ENCODE peak calls at places on chromosomes 11 and 22, in six cellular contexts. One of them, this sample, is unnamed.

GRCh38 chr22:48874956-48875355 is 952.7 kb downstream of the BRD1 start:
- DNase-seq in adipocyte: no peak
- DNase-seq in left ventricle myocardium inferior: no peak
- DNase-seq in left lung: no peak
- DNase-seq in heart right ventricle: no peak
- DNase-seq in AG04450: no peak
- DNase-seq in this sample: no peak

GRCh38 chr11:46664612-46665011 is 35.8 kb downstream of the ARHGAP1 start:
- DNase-seq in adipocyte: no peak
- DNase-seq in AG04450: no peak
- DNase-seq in left lung: no peak
- DNase-seq in heart right ventricle: no peak
- DNase-seq in left ventricle myocardium inferior: no peak
- DNase-seq in this sample: no peak

GRCh38 chr11:116073854-116074837 is 569.9 kb upstream of the CADM1 start:
- DNase-seq in left lung: no peak
- DNase-seq in heart right ventricle: peak; percentile 45
- DNase-seq in AG04450: no peak
- DNase-seq in adipocyte: no peak
- DNase-seq in left ventricle myocardium inferior: peak; percentile 47
- DNase-seq in this sample: no peak

GRCh38 chr11:126546191-126546590 is 190.7 kb downstream of the ST3GAL4 start:
- DNase-seq in left lung: no peak
- DNase-seq in left ventricle myocardium inferior: no peak
- DNase-seq in heart right ventricle: no peak
- DNase-seq in adipocyte: no peak
- DNase-seq in AG04450: no peak
- DNase-seq in this sample: no peak

GRCh38 chr11:128298271-128298670 is 289.1 kb downstream of the ETS1 start:
- DNase-seq in left lung: no peak
- DNase-seq in adipocyte: no peak
- DNase-seq in AG04450: no peak
- DNase-seq in left ventricle myocardium inferior: no peak
- DNase-seq in heart right ventricle: no peak
- DNase-seq in this sample: no peak

GRCh38 chr11:38751421-38751820 is 2153.4 kb upstream of the RAG2 start:
- DNase-seq in left lung: no peak
- DNase-seq in heart right ventricle: no peak
- DNase-seq in adipocyte: no peak
- DNase-seq in left ventricle myocardium inferior: no peak
- DNase-seq in AG04450: no peak
- DNase-seq in this sample: no peak

GRCh38 chr11:36215688-36216050 is 73.6 kb downstream of the COMMD9 start:
- DNase-seq in left lung: no peak
- DNase-seq in left ventricle myocardium inferior: no peak
- DNase-seq in heart right ventricle: no peak
- DNase-seq in AG04450: no peak
- DNase-seq in adipocyte: no peak
- DNase-seq in this sample: no peak

GRCh38 chr11:86244063-86244521 is 461 bp upstream of the EED start:
- DNase-seq in heart right ventricle: peak; percentile 90
- DNase-seq in left ventricle myocardium inferior: peak; percentile 87
- DNase-seq in adipocyte: peak; percentile 95
- DNase-seq in AG04450: peak; percentile 67
- DNase-seq in left lung: peak; percentile 92
- DNase-seq in this sample: peak; percentile 83

GRCh38 chr11:119902656-119903181 is 173.7 kb upstream of the NECTIN1 start:
- DNase-seq in adipocyte: no peak
- DNase-seq in heart right ventricle: no peak
- DNase-seq in left lung: no peak
- DNase-seq in AG04450: no peak
- DNase-seq in left ventricle myocardium inferior: no peak
- DNase-seq in this sample: no peak

GRCh38 chr11:42465613-42466012 is 846.2 kb upstream of the API5 start:
- DNase-seq in adipocyte: no peak
- DNase-seq in left lung: no peak
- DNase-seq in heart right ventricle: no peak
- DNase-seq in left ventricle myocardium inferior: no peak
- DNase-seq in AG04450: no peak
- DNase-seq in this sample: no peak

GRCh38 chr11:36231300-36231699 is 57.9 kb downstream of the COMMD9 start:
- DNase-seq in AG04450: no peak
- DNase-seq in heart right ventricle: no peak
- DNase-seq in adipocyte: peak; percentile 80
- DNase-seq in left lung: no peak
- DNase-seq in left ventricle myocardium inferior: no peak
- DNase-seq in this sample: no peak

GRCh38 chr11:12087075-12087775 is 23.2 kb upstream of the MICAL2 start:
- DNase-seq in left ventricle myocardium inferior: no peak
- DNase-seq in adipocyte: peak; percentile 72
- DNase-seq in AG04450: no peak
- DNase-seq in left lung: no peak
- DNase-seq in heart right ventricle: no peak
- DNase-seq in this sample: no peak

GRCh38 chr22:49824185-49824925 is 3.3 kb downstream of the BRD1 start:
- DNase-seq in left lung: no peak
- DNase-seq in left ventricle myocardium inferior: no peak
- DNase-seq in heart right ventricle: no peak
- DNase-seq in AG04450: no peak
- DNase-seq in adipocyte: no peak
- DNase-seq in this sample: no peak

GRCh38 chr11:46918087-46918751 is at the start of gene LRP4:
- DNase-seq in left ventricle myocardium inferior: peak; percentile 69
- DNase-seq in left lung: peak; percentile 82
- DNase-seq in adipocyte: peak; percentile 74
- DNase-seq in AG04450: no peak
- DNase-seq in heart right ventricle: peak; percentile 42
- DNase-seq in this sample: peak; percentile 31

GRCh38 chr11:109747839-109748238 is 325.8 kb downstream of the C11orf87 start:
- DNase-seq in left ventricle myocardium inferior: no peak
- DNase-seq in heart right ventricle: no peak
- DNase-seq in AG04450: no peak
- DNase-seq in left lung: no peak
- DNase-seq in adipocyte: no peak
- DNase-seq in this sample: no peak

GRCh38 chr11:131859811-131860210 is 489.4 kb downstream of the NTM start:
- DNase-seq in AG04450: no peak
- DNase-seq in left ventricle myocardium inferior: no peak
- DNase-seq in adipocyte: peak; percentile 37
- DNase-seq in heart right ventricle: no peak
- DNase-seq in left lung: no peak
- DNase-seq in this sample: no peak

GRCh38 chr11:75659836-75660235 is 9.0 kb downstream of the MAP6 start:
- DNase-seq in heart right ventricle: no peak
- DNase-seq in AG04450: no peak
- DNase-seq in left lung: no peak
- DNase-seq in adipocyte: no peak
- DNase-seq in left ventricle myocardium inferior: no peak
- DNase-seq in this sample: no peak

GRCh38 chr11:44763111-44763820 is 36.5 kb downstream of the TSPAN18 start:
- DNase-seq in adipocyte: no peak
- DNase-seq in left lung: no peak
- DNase-seq in heart right ventricle: no peak
- DNase-seq in AG04450: no peak
- DNase-seq in left ventricle myocardium inferior: no peak
- DNase-seq in this sample: no peak
- H3K9me3 ChIP-seq in adipocyte: peaks cover 5% of the 10 kb centered on the region
- H3K9me3 ChIP-seq in left lung: peaks cover 7% of the 10 kb centered on the region
- H3K9me3 ChIP-seq in heart right ventricle: no peaks in the 10 kb centered on the region
- H3K9me3 ChIP-seq in AG04450: no peaks in the 10 kb centered on the region
- H3K9me3 ChIP-seq in left ventricle myocardium inferior: peaks cover 10% of the 10 kb centered on the region
- H3K9me3 ChIP-seq in this sample: no peaks in the 10 kb centered on the region

GRCh38 chr11:114914231-114915005 is 236.1 kb downstream of the NXPE2 start:
- DNase-seq in heart right ventricle: no peak
- DNase-seq in adipocyte: no peak
- DNase-seq in AG04450: no peak
- DNase-seq in left lung: no peak
- DNase-seq in left ventricle myocardium inferior: no peak
- DNase-seq in this sample: no peak
- H3K9me3 ChIP-seq in heart right ventricle: no peaks in the 10 kb centered on the region
- H3K9me3 ChIP-seq in adipocyte: peaks cover 4% of the 10 kb centered on the region
- H3K9me3 ChIP-seq in AG04450: no peaks in the 10 kb centered on the region
- H3K9me3 ChIP-seq in left lung: peaks cover 3% of the 10 kb centered on the region
- H3K9me3 ChIP-seq in left ventricle myocardium inferior: no peaks in the 10 kb centered on the region
- H3K9me3 ChIP-seq in this sample: no peaks in the 10 kb centered on the region

GRCh38 chr22:47602732-47603131 is 840.3 kb downstream of the TBC1D22A start:
- DNase-seq in heart right ventricle: no peak
- DNase-seq in left lung: no peak
- DNase-seq in AG04450: no peak
- DNase-seq in left ventricle myocardium inferior: no peak
- DNase-seq in adipocyte: no peak
- DNase-seq in this sample: no peak

GRCh38 chr22:47606426-47606825 is 844.0 kb downstream of the TBC1D22A start:
- DNase-seq in AG04450: no peak
- DNase-seq in heart right ventricle: no peak
- DNase-seq in left ventricle myocardium inferior: no peak
- DNase-seq in left lung: no peak
- DNase-seq in adipocyte: no peak
- DNase-seq in this sample: no peak

GRCh38 chr22:47605886-47606285 is 843.4 kb downstream of the TBC1D22A start:
- DNase-seq in adipocyte: no peak
- DNase-seq in left ventricle myocardium inferior: no peak
- DNase-seq in heart right ventricle: no peak
- DNase-seq in left lung: no peak
- DNase-seq in AG04450: no peak
- DNase-seq in this sample: no peak

GRCh38 chr22:47605441-47605840 is 843.0 kb downstream of the TBC1D22A start:
- DNase-seq in left lung: no peak
- DNase-seq in AG04450: no peak
- DNase-seq in adipocyte: no peak
- DNase-seq in left ventricle myocardium inferior: no peak
- DNase-seq in heart right ventricle: no peak
- DNase-seq in this sample: no peak

DNA sequence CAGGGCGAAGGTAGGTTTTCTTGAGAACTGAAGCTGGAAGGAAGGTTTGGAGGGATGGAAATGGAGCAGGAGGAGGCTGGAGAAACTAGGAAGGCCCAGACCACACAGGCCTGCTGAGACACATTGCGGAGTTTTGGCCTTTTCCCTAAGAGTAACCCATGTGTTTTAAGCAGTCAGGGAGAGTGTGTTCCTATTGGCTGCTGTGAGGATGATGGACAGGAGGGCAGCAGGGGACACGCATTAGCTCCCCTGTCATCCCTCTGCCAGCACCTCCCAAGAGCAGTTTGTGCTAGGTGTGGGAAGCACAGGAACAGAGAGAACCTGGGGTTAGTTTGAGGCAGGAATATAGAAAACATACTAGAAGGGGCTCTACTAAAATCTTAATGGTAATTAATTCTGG is 842.1 kb downstream of the TBC1D22A start:
- DNase-seq in adipocyte: no peak
- DNase-seq in left lung: no peak
- DNase-seq in left ventricle myocardium inferior: no peak
- DNase-seq in heart right ventricle: no peak
- DNase-seq in AG04450: no peak
- DNase-seq in this sample: no peak
- H3K9me3 ChIP-seq in adipocyte: peaks cover 2% of the 10 kb centered on the region
- H3K9me3 ChIP-seq in left lung: no peaks in the 10 kb centered on the region
- H3K9me3 ChIP-seq in left ventricle myocardium inferior: peaks cover under 1% of the 10 kb centered on the region
- H3K9me3 ChIP-seq in heart right ventricle: no peaks in the 10 kb centered on the region
- H3K9me3 ChIP-seq in AG04450: peaks cover 71% of the 10 kb centered on the region
- H3K9me3 ChIP-seq in this sample: no peaks in the 10 kb centered on the region

DNA sequence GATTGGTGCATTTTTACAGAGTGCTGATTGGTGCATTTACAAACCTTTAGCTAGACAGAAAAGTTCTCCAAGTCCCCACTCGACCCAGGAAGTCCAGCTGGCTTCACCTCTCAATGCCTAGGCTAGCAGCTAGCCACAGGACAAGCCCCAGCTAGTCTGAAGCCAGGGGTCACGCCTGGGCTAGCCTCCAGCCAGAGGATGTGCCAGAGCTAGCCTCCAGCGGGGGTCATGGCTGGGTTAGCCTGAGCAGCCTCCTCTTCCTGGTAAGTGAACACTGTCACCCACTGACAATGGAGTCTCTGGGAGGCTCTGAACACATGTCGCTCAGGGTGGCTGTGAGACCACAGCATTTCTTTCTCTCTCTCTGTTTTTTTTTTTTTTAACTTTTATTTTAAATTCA is 6.1 kb upstream of the SMIM38 start:
- DNase-seq in AG04450: no peak
- DNase-seq in left lung: no peak
- DNase-seq in adipocyte: no peak
- DNase-seq in heart right ventricle: no peak
- DNase-seq in left ventricle myocardium inferior: no peak
- DNase-seq in this sample: no peak
- H3K9me3 ChIP-seq in AG04450: peaks cover 18% of the 10 kb centered on the region
- H3K9me3 ChIP-seq in left lung: peaks cover 17% of the 10 kb centered on the region
- H3K9me3 ChIP-seq in adipocyte: peaks cover 24% of the 10 kb centered on the region
- H3K9me3 ChIP-seq in heart right ventricle: no peaks in the 10 kb centered on the region
- H3K9me3 ChIP-seq in left ventricle myocardium inferior: peaks cover 31% of the 10 kb centered on the region
- H3K9me3 ChIP-seq in this sample: no peaks in the 10 kb centered on the region

This sample was measured in T-helper 17 cell.